ENCODE peak calls at places on chromosomes 13 and 19, in seven cellular contexts. Z, Y, A, S, W, J and E are unnamed samples.

GRCh38 chr19:34556500-34556899 is 74.9 kb downstream of the WTIP start:
- DNase-seq in Z (no peak), Y (no peak), A (no peak), S (peak; percentile 5), W (no peak), J (peak; percentile 1), E (no peak)

GRCh38 chr13:48097793-48098192 is 2.9 kb upstream of the MED4 start:
- DNase-seq in Z (no peak), Y (no peak), A (no peak), S (no peak), W (no peak), J (no peak), E (no peak)

GRCh38 chr13:112910616-112911280 is 58.3 kb upstream of the MCF2L start:
- DNase-seq in Z (no peak), Y (no peak), A (no peak), S (no peak), W (no peak), J (no peak), E (no peak)

GRCh38 chr19:15252398-15253018 is 20.3 kb upstream of the EPHX3 start:
- DNase-seq in Z (no peak), Y (no peak), A (no peak), S (peak; percentile 39), W (no peak), J (peak; percentile 44), E (no peak)

GRCh38 chr19:10335149-10336053 is 2.1 kb upstream of the RAVER1 start:
- DNase-seq in Z (no peak), Y (no peak), A (no peak), S (no peak), W (no peak), J (no peak), E (no peak)

GRCh38 chr13:107365466-107366215 is 797.7 kb upstream of the ARGLU1 start:
- DNase-seq in Z (no peak), Y (no peak), A (no peak), S (peak; percentile 7), W (peak; percentile 77), J (peak; percentile 36), E (no peak)

GRCh38 chr13:44191103-44191502 is 182.5 kb upstream of the SERP2 start:
- DNase-seq in Z (no peak), Y (no peak), A (no peak), S (no peak), W (no peak), J (no peak), E (no peak)

GRCh38 chr13:82848766-82849165 is 1033.5 kb downstream of the SLITRK1 start:
- DNase-seq in Z (no peak), Y (no peak), A (no peak), S (no peak), W (no peak), J (no peak), E (no peak)

GRCh38 chr19:1465191-1466016 is 13.6 kb downstream of the C19orf25 start:
- DNase-seq in Z (no peak), Y (no peak), A (no peak), S (no peak), W (peak; percentile 63), J (no peak), E (no peak)

GRCh38 chr13:50393641-50394040 is 378.4 kb downstream of the KCNRG start:
- DNase-seq in Z (no peak), Y (no peak), A (no peak), S (no peak), W (no peak), J (no peak), E (peak; percentile 20)

GRCh38 chr13:31234729-31235128 is 35.0 kb downstream of the B3GLCT start:
- DNase-seq in Z (no peak), Y (no peak), A (no peak), S (no peak), W (no peak), J (no peak), E (no peak)

GRCh38 chr19:17124025-17124424 is 48.4 kb downstream of the MYO9B start:
- DNase-seq in Z (no peak), Y (no peak), A (no peak), S (no peak), W (no peak), J (no peak), E (no peak)

GRCh38 chr13:81017525-81018152 is 676.7 kb upstream of the SPRY2 start:
- DNase-seq in Z (no peak), Y (peak; percentile 70), A (no peak), S (peak; percentile 54), W (peak; percentile 62), J (peak; percentile 57), E (no peak)

GRCh38 chr19:49761625-49762311 is 1.3 kb downstream of the TSKS start:
- DNase-seq in Z (no peak), Y (no peak), A (no peak), S (no peak), W (no peak), J (no peak), E (peak; percentile 36)

GRCh38 chr13:46559272-46559805 is 6.4 kb downstream of the LRCH1 start:
- DNase-seq in Z (no peak), Y (no peak), A (no peak), S (no peak), W (no peak), J (no peak), E (no peak)

GRCh38 chr13:97573011-97573410 is 139.0 kb downstream of the RAP2A start:
- DNase-seq in Z (no peak), Y (no peak), A (no peak), S (no peak), W (no peak), J (no peak), E (no peak)

GRCh38 chr19:37953125-37953524 is 46.1 kb downstream of the SIPA1L3 start:
- DNase-seq in Z (no peak), Y (no peak), A (no peak), S (no peak), W (no peak), J (peak; percentile 50), E (no peak)

GRCh38 chr13:44471686-44472085 is 98.1 kb downstream of the SERP2 start:
- DNase-seq in Z (no peak), Y (no peak), A (no peak), S (peak; percentile 60), W (peak; percentile 64), J (peak; percentile 22), E (no peak)

GRCh38 chr19:56066152-56067023 is 54.7 kb downstream of the ZNF787 start:
- DNase-seq in Z (peak; percentile 57), Y (peak; percentile 63), A (peak; percentile 71), S (peak; percentile 72), W (peak; percentile 50), J (peak; percentile 73), E (peak; percentile 61)

GRCh38 chr13:31528758-31529157 is 210.6 kb upstream of the RXFP2 start:
- DNase-seq in Z (no peak), Y (no peak), A (no peak), S (no peak), W (no peak), J (no peak), E (no peak)

GRCh38 chr13:101627556-101627943 is 175.1 kb downstream of the ITGBL1 start:
- DNase-seq in Z (no peak), Y (no peak), A (no peak), S (peak; percentile 41), W (peak; percentile 29), J (no peak), E (no peak)

GRCh38 chr13:44668707-44669106 is 92.6 kb upstream of the TSC22D1 start:
- DNase-seq in Z (no peak), Y (no peak), A (no peak), S (no peak), W (peak; percentile 50), J (no peak), E (no peak)

GRCh38 chr13:102807699-102808098 is 8.8 kb downstream of the BIVM start:
- DNase-seq in Z (no peak), Y (no peak), A (no peak), S (no peak), W (no peak), J (no peak), E (no peak)

GRCh38 chr13:51912091-51912490 is 50.3 kb downstream of the CCDC70 start:
- DNase-seq in Z (no peak), Y (no peak), A (no peak), S (no peak), W (no peak), J (peak; percentile 78), E (no peak)